ENCODE peak calls at places on chromosomes 11 and 22, in nine cellular contexts. A is CD4-positive, CD25-positive, alpha-beta regulatory T cell; L is A549; C is cardiac fibroblast; S is esophagus squamous epithelium; N is skeletal muscle cell; O is aorta; W is fibroblast of lung; R is right cardiac atrium. V is an unnamed sample.

GRCh38 chr22:47967841-47968240 is 1205.4 kb downstream of the TBC1D22A start:
- DNase-seq in O (no peak), S (no peak), L (no peak), W (no peak), N (no peak), R (no peak), C (no peak), A (no peak), V (no peak)

GRCh38 chr11:59172345-59173079 is 580 bp downstream of the DTX4 start:
- DNase-seq in S (no peak), W (no peak), N (no peak), O (peak), A (no peak), C (no peak), R (no peak), L (no peak), V (peak)

GRCh38 chr11:117620131-117620530 is 176.9 kb downstream of the DSCAML1 start:
- DNase-seq in S (no peak), O (no peak), R (no peak), L (no peak), W (no peak), C (no peak), A (no peak), N (no peak), V (no peak)

GRCh38 chr22:49783036-49783746 is 44.5 kb downstream of the BRD1 start:
- DNase-seq in L (no peak), A (no peak), N (no peak), O (peak), C (no peak), S (no peak), W (no peak), R (no peak), V (no peak)

GRCh38 chr11:1561955-1562354 is 10.1 kb downstream of the DUSP8 start:
- DNase-seq in S (no peak), N (no peak), W (no peak), A (no peak), C (no peak), O (peak), L (no peak), R (no peak), V (no peak)

GRCh38 chr11:62770778-62771143 is 435 bp upstream of the TAF6L start:
- DNase-seq in W (no peak), N (no peak), L (no peak), C (no peak), R (no peak), A (no peak), O (no peak), S (no peak), V (peak)

GRCh38 chr22:42432020-42432596 is at the start of gene NFAM1:
- DNase-seq in A (no peak), R (peak), N (no peak), S (no peak), W (no peak), O (peak), L (no peak), C (no peak), V (no peak)

GRCh38 chr11:73999581-74000306 is 9.1 kb downstream of the UCP3 start:
- DNase-seq in S (no peak), L (no peak), A (no peak), N (no peak), O (no peak), W (no peak), C (no peak), R (no peak), V (peak)

GRCh38 chr11:68962527-68963250 is 18.1 kb downstream of the MRGPRD start:
- DNase-seq in C (no peak), L (no peak), W (no peak), R (no peak), S (no peak), O (no peak), A (peak), N (no peak), V (peak)

GRCh38 chr11:43515090-43515489 is 156.4 kb downstream of the TTC17 start:
- DNase-seq in R (no peak), A (no peak), L (no peak), C (no peak), W (no peak), N (no peak), O (no peak), S (no peak), V (peak)

GRCh38 chr22:39514373-39514973 is 5.9 kb upstream of the ATF4 start:
- DNase-seq in C (peak), O (no peak), A (peak), W (no peak), S (no peak), R (no peak), N (no peak), L (peak), V (peak)

GRCh38 chr11:78239781-78240180 is 51.1 kb downstream of the USP35 start:
- DNase-seq in W (no peak), N (no peak), L (no peak), R (no peak), S (no peak), A (no peak), C (no peak), O (no peak), V (no peak)

GRCh38 chr22:49152146-49152929 is 675.3 kb downstream of the BRD1 start:
- DNase-seq in N (no peak), O (no peak), W (no peak), R (no peak), C (no peak), A (no peak), S (no peak), L (no peak), V (no peak)

GRCh38 chr22:32985899-32986772 is 72.0 kb downstream of the SYN3 start:
- DNase-seq in S (no peak), O (peak), W (peak), A (peak), R (peak), C (peak), N (peak), L (peak), V (peak)

GRCh38 chr11:100445231-100445735 is 241.8 kb upstream of the ARHGAP42 start:
- DNase-seq in N (no peak), C (peak), S (no peak), O (no peak), W (peak), A (no peak), L (no peak), R (no peak), V (no peak)

GRCh38 chr11:70504246-70505020 is 106.1 kb downstream of the CTTN start:
- DNase-seq in N (no peak), W (no peak), A (no peak), O (peak), L (no peak), R (no peak), C (no peak), S (no peak), V (no peak)

GRCh38 chr11:61425367-61426131 is 4.2 kb downstream of the CPSF7 start:
- DNase-seq in S (no peak), A (no peak), W (no peak), N (no peak), O (no peak), C (no peak), R (no peak), L (no peak), V (no peak)

GRCh38 chr11:3222941-3223905 is 4.6 kb upstream of the MRGPRG start:
- DNase-seq in L (no peak), O (peak), W (no peak), A (peak), R (no peak), C (no peak), N (no peak), S (no peak), V (no peak)

GRCh38 chr22:29457730-29458129 is 19.3 kb downstream of the RFPL1 start:
- DNase-seq in C (peak), W (peak), A (peak), O (no peak), R (no peak), L (peak), S (no peak), N (no peak), V (peak)

GRCh38 chr11:65225284-65226102 is 36.3 kb upstream of the POLA2 start:
- DNase-seq in S (no peak), O (peak), C (peak), L (no peak), N (peak), A (peak), W (peak), R (peak), V (peak)

GRCh38 chr11:1834132-1834610 is 619 bp upstream of the SYT8 start:
- DNase-seq in N (no peak), S (no peak), W (no peak), L (no peak), A (no peak), O (no peak), R (peak), C (no peak), V (no peak)

GRCh38 chr22:36237462-36238347 is 1.6 kb downstream of the APOL2 start:
- DNase-seq in R (no peak), S (no peak), W (no peak), C (peak), A (peak), O (peak), N (no peak), L (no peak), V (peak)

GRCh38 chr11:133719532-133720235 is 125.6 kb downstream of the SPATA19 start:
- DNase-seq in L (no peak), W (no peak), C (no peak), N (no peak), A (no peak), O (no peak), S (no peak), R (no peak), V (no peak)

GRCh38 chr11:76206077-76206326 is 300 bp downstream of the WNT11 start:
- DNase-seq in W (no peak), S (no peak), R (no peak), C (no peak), O (no peak), N (no peak), A (no peak), L (no peak), V (no peak)

GRCh38 chr11:126938718-126939117 is 61.9 kb downstream of the KIRREL3 start:
- DNase-seq in O (no peak), S (no peak), R (no peak), W (no peak), L (no peak), A (no peak), N (no peak), C (no peak), V (no peak)

GRCh38 chr11:110373061-110373702 is 56.6 kb upstream of the FDX1 start:
- DNase-seq in R (no peak), A (peak), W (peak), L (no peak), N (no peak), O (no peak), C (peak), S (no peak), V (peak)

GRCh38 chr11:111792955-111793500 is 26.8 kb upstream of the PPP2R1B start:
- DNase-seq in L (no peak), S (no peak), A (no peak), R (no peak), O (no peak), N (no peak), C (no peak), W (peak), V (no peak)

GRCh38 chr11:84981296-84981695 is 645.8 kb downstream of the DLG2 start:
- DNase-seq in R (no peak), W (peak), C (no peak), N (no peak), L (no peak), S (no peak), A (no peak), O (no peak), V (no peak)

GRCh38 chr22:47848384-47848920 is 1086.0 kb downstream of the TBC1D22A start:
- DNase-seq in S (no peak), L (no peak), R (no peak), O (no peak), C (no peak), W (no peak), A (no peak), N (no peak), V (no peak)

GRCh38 chr22:17779286-17780115 is 5.2 kb upstream of the BID start:
- DNase-seq in N (no peak), L (no peak), S (no peak), A (peak), R (no peak), W (no peak), O (no peak), C (no peak), V (peak)

GRCh38 chr11:66277475-66278391 is at the start of gene CNIH2:
- DNase-seq in N (no peak), A (peak), C (no peak), W (no peak), L (peak), S (no peak), O (no peak), R (no peak), V (no peak)

GRCh38 chr11:11611381-11611780 is 10.4 kb downstream of the GALNT18 start:
- DNase-seq in O (peak), A (no peak), L (no peak), C (no peak), S (no peak), R (no peak), N (no peak), W (no peak), V (no peak)

GRCh38 chr22:38097557-38098409 is 12.7 kb downstream of the BAIAP2L2 start:
- DNase-seq in L (no peak), R (no peak), O (peak), W (no peak), A (no peak), S (no peak), N (no peak), C (peak), V (peak)
- H3K4me3 ChIP-seq in L (no peak), R (no peak), O (no peak), W (no peak), A (no peak), S (no peak), N (no peak), C (no peak), V (no peak)

DNA sequence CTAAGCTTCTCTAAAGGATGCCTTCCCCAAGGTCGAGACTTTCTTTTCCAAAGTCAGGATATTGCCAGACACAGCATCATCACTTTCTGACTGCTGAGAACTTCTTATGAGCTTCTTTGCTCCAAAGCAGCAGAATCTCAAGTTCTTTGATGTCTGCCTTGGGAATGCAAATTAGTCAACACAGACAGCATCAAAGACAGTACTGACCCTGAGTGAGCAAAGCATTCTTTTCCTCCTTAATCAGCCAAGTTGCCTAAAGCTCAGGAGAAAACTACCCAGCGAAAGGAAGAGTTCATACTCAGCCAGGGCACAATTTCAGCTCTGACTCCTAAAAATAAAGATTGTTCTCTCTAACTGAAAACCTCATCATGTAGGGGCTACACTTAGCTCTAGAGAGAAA is 98.0 kb downstream of the SLC36A4 start:
- DNase-seq in L (no peak), R (no peak), A (no peak), O (no peak), W (peak), N (peak), C (peak), S (no peak), V (no peak)
- H3K4me3 ChIP-seq in L (no peak), R (no peak), A (no peak), O (no peak), W (no peak), N (no peak), C (no peak), S (no peak), V (no peak)

DNA sequence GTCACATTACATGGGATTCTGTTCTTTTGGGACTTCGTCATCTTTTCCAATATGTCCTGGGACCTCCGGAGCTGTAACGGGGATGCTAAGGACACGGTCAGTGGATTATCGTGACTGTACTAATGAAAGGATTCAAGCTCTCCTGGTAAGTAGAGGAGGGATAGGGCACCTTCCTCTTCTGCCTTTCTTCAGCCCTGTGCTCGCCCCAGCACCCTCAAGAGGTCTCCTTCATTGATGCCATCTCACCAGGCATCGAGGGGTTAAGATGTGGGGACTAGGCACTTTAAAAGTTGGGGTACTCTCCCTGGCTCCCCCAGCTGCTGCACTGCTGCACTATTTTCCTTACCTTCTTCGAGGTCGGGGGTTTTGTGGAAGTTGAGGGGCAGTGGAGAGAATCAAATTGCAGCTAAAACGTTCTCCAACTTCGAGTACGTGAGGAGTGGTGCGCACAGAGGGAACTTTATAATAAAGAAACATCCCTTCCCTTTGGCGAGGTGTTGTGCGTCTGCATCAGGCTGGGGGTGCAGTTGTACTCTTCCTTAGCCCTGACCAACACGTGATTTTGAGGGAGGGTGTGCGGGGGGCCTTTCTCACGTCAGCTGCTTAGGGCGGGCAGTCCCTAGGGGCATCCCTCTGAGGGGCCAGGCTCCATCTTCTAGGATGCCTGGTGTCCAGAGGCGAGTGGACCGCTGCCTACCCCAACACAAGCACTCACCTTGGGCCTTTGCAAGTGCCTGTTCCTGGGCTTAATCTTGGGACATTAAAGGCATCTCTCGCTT is 96.1 kb downstream of the GRAMD1B start:
- DNase-seq in W (no peak), A (no peak), C (no peak), R (no peak), N (no peak), O (no peak), S (no peak), L (no peak), V (no peak)
- H3K4me3 ChIP-seq in W (no peak), A (no peak), C (no peak), R (peak), N (no peak), O (no peak), S (peak), L (no peak), V (no peak)

GRCh38 chr11:57771365-57771764 is 9.8 kb downstream of the CTNND1 start:
- DNase-seq in R (no peak), O (no peak), A (no peak), C (no peak), L (no peak), W (no peak), S (no peak), N (no peak), V (no peak)
- H3K4me3 ChIP-seq in R (no peak), O (no peak), A (no peak), C (no peak), L (no peak), W (no peak), S (no peak), N (no peak), V (no peak)

GRCh38 chr11:119693253-119693815 is 35.7 kb downstream of the NECTIN1 start:
- DNase-seq in L (no peak), R (no peak), O (no peak), A (no peak), N (no peak), S (no peak), C (no peak), W (no peak), V (no peak)
- H3K4me3 ChIP-seq in L (no peak), R (no peak), O (no peak), A (no peak), N (no peak), S (no peak), C (no peak), W (no peak), V (no peak)

V was measured in GM12865.